ENCODE peak calls at places on chromosomes 5 and 9, in six cellular contexts. One of them, this sample, is unnamed. For H3K9me3, the result is how much of the 10 kb centered on the place peaks cover.

GRCh38 chr9:70480405-70480980 is 66.0 kb upstream of the KLF9 start:
- DNase-seq in osteoblast: peak
- DNase-seq in HCT116: no peak
- DNase-seq in colonic mucosa: peak
- DNase-seq in CD8-positive, alpha-beta T cell: no peak
- DNase-seq in CD4-positive, alpha-beta T cell: no peak
- DNase-seq in this sample: peak

GRCh38 chr9:110886832-110887231 is 151.4 kb downstream of the LPAR1 start:
- DNase-seq in osteoblast: no peak
- DNase-seq in HCT116: no peak
- DNase-seq in colonic mucosa: no peak
- DNase-seq in CD8-positive, alpha-beta T cell: no peak
- DNase-seq in CD4-positive, alpha-beta T cell: no peak
- DNase-seq in this sample: no peak

GRCh38 chr5:159419567-159419966 is 89.3 kb upstream of the IL12B start:
- DNase-seq in osteoblast: no peak
- DNase-seq in HCT116: no peak
- DNase-seq in colonic mucosa: no peak
- DNase-seq in CD8-positive, alpha-beta T cell: no peak
- DNase-seq in CD4-positive, alpha-beta T cell: no peak
- DNase-seq in this sample: no peak

GRCh38 chr5:61277190-61277589 is 54.9 kb upstream of the ZSWIM6 start:
- DNase-seq in osteoblast: no peak
- DNase-seq in HCT116: no peak
- DNase-seq in colonic mucosa: no peak
- DNase-seq in CD8-positive, alpha-beta T cell: no peak
- DNase-seq in CD4-positive, alpha-beta T cell: no peak
- DNase-seq in this sample: no peak

GRCh38 chr5:100852988-100853449 is 50.1 kb downstream of the ST8SIA4 start:
- DNase-seq in osteoblast: no peak
- DNase-seq in HCT116: no peak
- DNase-seq in colonic mucosa: no peak
- DNase-seq in CD8-positive, alpha-beta T cell: no peak
- DNase-seq in CD4-positive, alpha-beta T cell: no peak
- DNase-seq in this sample: no peak

GRCh38 chr9:131518553-131518952 is 12.5 kb downstream of the UCK1 start:
- DNase-seq in osteoblast: no peak
- DNase-seq in HCT116: no peak
- DNase-seq in colonic mucosa: no peak
- DNase-seq in CD8-positive, alpha-beta T cell: no peak
- DNase-seq in CD4-positive, alpha-beta T cell: no peak
- DNase-seq in this sample: no peak

GRCh38 chr5:2549902-2550301 is 201.6 kb downstream of the IRX2 start:
- DNase-seq in osteoblast: no peak
- DNase-seq in HCT116: no peak
- DNase-seq in colonic mucosa: no peak
- DNase-seq in CD8-positive, alpha-beta T cell: no peak
- DNase-seq in CD4-positive, alpha-beta T cell: no peak
- DNase-seq in this sample: no peak

GRCh38 chr5:115375922-115376321 is 79.5 kb upstream of the CCDC112 start:
- DNase-seq in osteoblast: no peak
- DNase-seq in HCT116: no peak
- DNase-seq in colonic mucosa: no peak
- DNase-seq in CD8-positive, alpha-beta T cell: no peak
- DNase-seq in CD4-positive, alpha-beta T cell: no peak
- DNase-seq in this sample: peak

GRCh38 chr5:11182441-11183080 is 421.5 kb upstream of the DAP start:
- DNase-seq in osteoblast: no peak
- DNase-seq in HCT116: peak
- DNase-seq in colonic mucosa: no peak
- DNase-seq in CD8-positive, alpha-beta T cell: no peak
- DNase-seq in CD4-positive, alpha-beta T cell: no peak
- DNase-seq in this sample: no peak

GRCh38 chr9:115786321-115786720 is 367.3 kb upstream of the PAPPA start:
- DNase-seq in osteoblast: peak
- DNase-seq in HCT116: no peak
- DNase-seq in colonic mucosa: no peak
- DNase-seq in CD8-positive, alpha-beta T cell: no peak
- DNase-seq in CD4-positive, alpha-beta T cell: no peak
- DNase-seq in this sample: no peak

GRCh38 chr9:110911659-110912473 is 126.4 kb downstream of the LPAR1 start:
- DNase-seq in osteoblast: peak
- DNase-seq in HCT116: no peak
- DNase-seq in colonic mucosa: no peak
- DNase-seq in CD8-positive, alpha-beta T cell: no peak
- DNase-seq in CD4-positive, alpha-beta T cell: no peak
- DNase-seq in this sample: no peak

GRCh38 chr5:18992264-18992663 is 995.7 kb downstream of the CDH18 start:
- DNase-seq in osteoblast: no peak
- DNase-seq in HCT116: no peak
- DNase-seq in colonic mucosa: no peak
- DNase-seq in CD8-positive, alpha-beta T cell: no peak
- DNase-seq in CD4-positive, alpha-beta T cell: no peak
- DNase-seq in this sample: no peak

GRCh38 chr9:121398374-121398773 is 28.3 kb upstream of the STOM start:
- DNase-seq in osteoblast: no peak
- DNase-seq in HCT116: no peak
- DNase-seq in colonic mucosa: no peak
- DNase-seq in CD8-positive, alpha-beta T cell: no peak
- DNase-seq in CD4-positive, alpha-beta T cell: no peak
- DNase-seq in this sample: no peak

GRCh38 chr9:116774421-116774820 is 87.3 kb downstream of the TRIM32 start:
- DNase-seq in osteoblast: no peak
- DNase-seq in HCT116: no peak
- DNase-seq in colonic mucosa: no peak
- DNase-seq in CD8-positive, alpha-beta T cell: no peak
- DNase-seq in CD4-positive, alpha-beta T cell: no peak
- DNase-seq in this sample: no peak

GRCh38 chr5:68562308-68562707 is 346.8 kb downstream of the PIK3R1 start:
- DNase-seq in osteoblast: no peak
- DNase-seq in HCT116: no peak
- DNase-seq in colonic mucosa: peak
- DNase-seq in CD8-positive, alpha-beta T cell: no peak
- DNase-seq in CD4-positive, alpha-beta T cell: no peak
- DNase-seq in this sample: no peak

GRCh38 chr9:135273077-135273476 is 185.6 kb downstream of the OLFM1 start:
- DNase-seq in osteoblast: no peak
- DNase-seq in HCT116: no peak
- DNase-seq in colonic mucosa: no peak
- DNase-seq in CD8-positive, alpha-beta T cell: no peak
- DNase-seq in CD4-positive, alpha-beta T cell: no peak
- DNase-seq in this sample: no peak

GRCh38 chr9:135275926-135276289 is 188.4 kb downstream of the OLFM1 start:
- DNase-seq in osteoblast: no peak
- DNase-seq in HCT116: no peak
- DNase-seq in colonic mucosa: no peak
- DNase-seq in CD8-positive, alpha-beta T cell: no peak
- DNase-seq in CD4-positive, alpha-beta T cell: no peak
- DNase-seq in this sample: no peak

GRCh38 chr9:135275163-135275925 is 187.9 kb downstream of the OLFM1 start:
- DNase-seq in osteoblast: no peak
- DNase-seq in HCT116: no peak
- DNase-seq in colonic mucosa: no peak
- DNase-seq in CD8-positive, alpha-beta T cell: no peak
- DNase-seq in CD4-positive, alpha-beta T cell: no peak
- DNase-seq in this sample: no peak

GRCh38 chr9:135269912-135270630 is 182.6 kb downstream of the OLFM1 start:
- DNase-seq in osteoblast: no peak
- DNase-seq in HCT116: no peak
- DNase-seq in colonic mucosa: no peak
- DNase-seq in CD8-positive, alpha-beta T cell: no peak
- DNase-seq in CD4-positive, alpha-beta T cell: no peak
- DNase-seq in this sample: no peak

DNA sequence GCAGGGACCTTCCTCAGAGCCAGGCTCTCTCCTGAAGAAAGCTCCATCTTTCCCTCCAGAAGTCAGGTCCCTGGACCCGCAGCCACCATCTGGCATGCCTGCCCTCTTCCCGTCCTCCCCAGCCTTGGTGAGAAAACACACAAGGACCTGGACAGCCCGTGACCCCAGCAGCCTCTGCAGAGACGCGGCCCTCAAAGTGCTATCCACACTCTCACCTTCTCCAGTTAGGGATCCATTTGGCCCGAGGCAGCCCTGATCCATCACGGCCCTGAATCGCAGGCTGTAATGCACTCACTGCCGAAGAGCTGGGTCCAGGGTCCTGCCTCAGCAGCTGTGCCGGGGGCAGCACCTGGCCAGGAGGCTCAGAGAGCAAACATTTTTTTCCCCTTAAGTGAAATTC is 185.1 kb downstream of the OLFM1 start:
- DNase-seq in osteoblast: no peak
- DNase-seq in HCT116: no peak
- DNase-seq in colonic mucosa: no peak
- DNase-seq in CD8-positive, alpha-beta T cell: no peak
- DNase-seq in CD4-positive, alpha-beta T cell: no peak
- DNase-seq in this sample: no peak
- H3K9me3 ChIP-seq in osteoblast: under half
- H3K9me3 ChIP-seq in HCT116: under half
- H3K9me3 ChIP-seq in colonic mucosa: under half
- H3K9me3 ChIP-seq in CD8-positive, alpha-beta T cell: under half
- H3K9me3 ChIP-seq in CD4-positive, alpha-beta T cell: under half
- H3K9me3 ChIP-seq in this sample: under half

DNA sequence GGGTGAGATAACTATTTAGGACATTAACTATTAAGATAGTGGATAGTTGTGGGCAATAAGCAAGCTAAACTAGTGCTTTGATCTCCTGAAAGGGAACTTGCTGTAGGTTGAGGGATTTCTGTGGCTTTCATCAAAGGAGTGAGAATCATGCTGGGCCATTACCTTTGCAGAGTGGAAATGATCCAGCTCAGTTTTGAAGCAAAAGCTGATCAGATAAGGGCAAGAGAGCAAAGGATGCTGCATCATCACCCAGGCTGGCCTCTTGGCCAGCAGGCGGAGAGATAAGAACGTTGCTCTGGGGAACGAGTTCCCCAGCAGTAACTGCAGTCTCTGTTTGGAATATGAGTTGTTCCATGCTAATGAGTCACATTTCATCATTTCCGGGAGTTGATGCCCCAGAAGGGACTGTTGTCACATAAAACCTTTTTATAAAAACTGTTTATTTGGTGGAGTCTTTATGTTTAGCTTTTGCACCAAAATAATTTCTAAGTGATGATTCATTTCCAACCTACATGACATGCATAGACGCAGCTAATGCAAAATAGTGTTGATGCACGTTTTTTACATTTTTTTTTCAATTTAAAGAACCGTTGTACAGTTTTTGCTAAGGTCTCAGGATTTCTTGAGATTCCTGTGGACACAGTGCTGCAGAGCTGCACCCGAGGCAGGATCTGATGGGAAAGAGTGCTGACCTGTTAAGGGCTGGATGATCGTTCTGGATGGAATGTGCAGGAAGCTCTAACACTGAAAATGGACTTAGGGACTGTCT is 99.3 kb downstream of the ACTBL2 start:
- DNase-seq in osteoblast: peak
- DNase-seq in HCT116: peak
- DNase-seq in colonic mucosa: peak
- DNase-seq in CD8-positive, alpha-beta T cell: no peak
- DNase-seq in CD4-positive, alpha-beta T cell: peak
- DNase-seq in this sample: peak
- TF ChIP-seq CTCF in osteoblast: peak
- TF ChIP-seq CTCF in HCT116: peak
- TF ChIP-seq CTCF in colonic mucosa: no peak
- TF ChIP-seq CTCF in CD8-positive, alpha-beta T cell: no peak
- TF ChIP-seq CTCF in CD4-positive, alpha-beta T cell: no peak
- TF ChIP-seq CTCF in this sample: no peak

GRCh38 chr5:158198636-158199035 is 339.7 kb upstream of the CLINT1 start:
- DNase-seq in osteoblast: no peak
- DNase-seq in HCT116: no peak
- DNase-seq in colonic mucosa: no peak
- DNase-seq in CD8-positive, alpha-beta T cell: no peak
- DNase-seq in CD4-positive, alpha-beta T cell: no peak
- DNase-seq in this sample: no peak
- H3K9me3 ChIP-seq in osteoblast: under half
- H3K9me3 ChIP-seq in HCT116: under half
- H3K9me3 ChIP-seq in colonic mucosa: under half
- H3K9me3 ChIP-seq in CD8-positive, alpha-beta T cell: under half
- H3K9me3 ChIP-seq in CD4-positive, alpha-beta T cell: under half
- H3K9me3 ChIP-seq in this sample: under half

GRCh38 chr5:141208478-141208877 is at the start of gene PCDHB12:
- DNase-seq in osteoblast: no peak
- DNase-seq in HCT116: no peak
- DNase-seq in colonic mucosa: no peak
- DNase-seq in CD8-positive, alpha-beta T cell: no peak
- DNase-seq in CD4-positive, alpha-beta T cell: no peak
- DNase-seq in this sample: no peak
- TF ChIP-seq CTCF in osteoblast: peak
- TF ChIP-seq CTCF in HCT116: no peak
- TF ChIP-seq CTCF in colonic mucosa: no peak
- TF ChIP-seq CTCF in CD8-positive, alpha-beta T cell: no peak
- TF ChIP-seq CTCF in CD4-positive, alpha-beta T cell: no peak
- TF ChIP-seq CTCF in this sample: peak

GRCh38 chr9:138082918-138083636 is 205.5 kb downstream of the CACNA1B start:
- DNase-seq in osteoblast: no peak
- DNase-seq in HCT116: no peak
- DNase-seq in colonic mucosa: no peak
- DNase-seq in CD8-positive, alpha-beta T cell: no peak
- DNase-seq in CD4-positive, alpha-beta T cell: no peak
- DNase-seq in this sample: no peak
- H3K9me3 ChIP-seq in osteoblast: under half
- H3K9me3 ChIP-seq in HCT116: under half
- H3K9me3 ChIP-seq in colonic mucosa: under half
- H3K9me3 ChIP-seq in CD8-positive, alpha-beta T cell: under half
- H3K9me3 ChIP-seq in CD4-positive, alpha-beta T cell: under half
- H3K9me3 ChIP-seq in this sample: under half

DNA sequence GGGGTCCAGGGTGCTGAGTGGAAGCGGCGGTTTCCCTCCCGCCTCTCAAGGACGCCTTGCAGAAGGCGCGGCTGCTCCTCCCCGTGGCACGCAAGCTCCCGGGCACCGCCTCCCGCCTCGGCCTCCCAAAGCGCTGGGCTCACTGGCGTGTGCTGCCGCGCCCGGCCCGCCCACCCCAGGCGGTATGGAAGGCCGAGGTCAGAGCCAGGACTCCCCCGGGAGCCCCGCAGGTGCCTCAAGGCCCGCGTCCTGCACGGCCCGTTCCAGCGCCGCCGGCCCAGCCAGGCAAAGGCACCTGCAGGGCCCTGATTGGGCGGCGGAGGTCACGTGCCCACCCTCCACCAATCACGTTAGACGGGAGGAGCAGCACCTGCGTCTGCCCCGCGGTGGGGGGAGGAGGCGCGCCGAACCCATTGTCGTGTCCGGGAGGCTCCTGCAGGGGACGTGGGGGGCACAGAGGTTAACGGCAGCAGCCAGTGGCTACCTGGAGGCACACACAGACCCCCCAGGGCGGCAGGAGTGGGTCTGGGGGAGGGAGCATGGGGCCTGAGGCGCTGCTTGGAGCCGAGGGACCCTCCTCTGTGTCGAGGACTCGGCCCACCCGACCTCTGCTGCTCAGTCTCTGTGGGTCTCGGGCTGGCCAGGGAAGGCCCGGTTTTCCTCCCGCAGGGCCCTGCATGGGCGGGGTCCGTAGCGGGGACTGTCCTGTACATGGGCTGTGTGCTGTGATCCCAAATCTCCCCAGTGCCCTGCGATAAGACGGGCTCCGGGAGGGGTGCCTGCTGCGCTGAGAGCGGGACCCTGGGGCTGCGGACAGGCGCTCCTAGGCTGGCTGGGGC is 2.0 kb upstream of the LCN12 start:
- DNase-seq in osteoblast: peak
- DNase-seq in HCT116: peak
- DNase-seq in colonic mucosa: peak
- DNase-seq in CD8-positive, alpha-beta T cell: peak
- DNase-seq in CD4-positive, alpha-beta T cell: peak
- DNase-seq in this sample: peak
- TF ChIP-seq CTCF in osteoblast: no peak
- TF ChIP-seq CTCF in HCT116: peak
- TF ChIP-seq CTCF in colonic mucosa: no peak
- TF ChIP-seq CTCF in CD8-positive, alpha-beta T cell: peak
- TF ChIP-seq CTCF in CD4-positive, alpha-beta T cell: peak
- TF ChIP-seq CTCF in this sample: no peak

This sample was measured in heart right ventricle.